ENCODE peak calls at places on chromosome 14, in four cellular contexts. F, X, L and E are unnamed samples. For H3K4me1, the result is how much of the 10 kb centered on the place peaks cover.

GRCh38 chr14:49768301-49769121 is 558 bp downstream of the KLHDC2 start:
- DNase-seq in F (peak), X (peak), L (peak), E (peak)

GRCh38 chr14:33210304-33210703 is 271.6 kb downstream of the NPAS3 start:
- DNase-seq in F (no peak), X (no peak), L (peak), E (no peak)

GRCh38 chr14:68766299-68767247 is 26.3 kb downstream of the ZFP36L1 start:
- DNase-seq in F (no peak), X (no peak), L (no peak), E (no peak)

GRCh38 chr14:21680072-21680471 is 6.5 kb upstream of the OR4E1 start:
- DNase-seq in F (no peak), X (no peak), L (no peak), E (no peak)

GRCh38 chr14:54253195-54253947 is 143.4 kb upstream of the CDKN3 start:
- DNase-seq in F (no peak), X (no peak), L (no peak), E (no peak)

GRCh38 chr14:22887260-22887989 is 4.4 kb downstream of the REM2 start:
- DNase-seq in F (no peak), X (peak), L (peak), E (no peak)

GRCh38 chr14:73740921-73741326 is 26.7 kb upstream of the PNMA1 start:
- DNase-seq in F (peak), X (no peak), L (no peak), E (no peak)

GRCh38 chr14:91456283-91456682 is 38.7 kb upstream of the CCDC88C start:
- DNase-seq in F (no peak), X (no peak), L (no peak), E (no peak)

GRCh38 chr14:31435276-31435675 is 14.9 kb upstream of the HEATR5A start:
- DNase-seq in F (no peak), X (no peak), L (no peak), E (no peak)

GRCh38 chr14:101963052-101963451 is 1.3 kb upstream of the DYNC1H1 start:
- DNase-seq in F (no peak), X (no peak), L (no peak), E (no peak)

GRCh38 chr14:39680777-39681176 is 248.5 kb upstream of the FBXO33 start:
- DNase-seq in F (no peak), X (no peak), L (no peak), E (no peak)

DNA sequence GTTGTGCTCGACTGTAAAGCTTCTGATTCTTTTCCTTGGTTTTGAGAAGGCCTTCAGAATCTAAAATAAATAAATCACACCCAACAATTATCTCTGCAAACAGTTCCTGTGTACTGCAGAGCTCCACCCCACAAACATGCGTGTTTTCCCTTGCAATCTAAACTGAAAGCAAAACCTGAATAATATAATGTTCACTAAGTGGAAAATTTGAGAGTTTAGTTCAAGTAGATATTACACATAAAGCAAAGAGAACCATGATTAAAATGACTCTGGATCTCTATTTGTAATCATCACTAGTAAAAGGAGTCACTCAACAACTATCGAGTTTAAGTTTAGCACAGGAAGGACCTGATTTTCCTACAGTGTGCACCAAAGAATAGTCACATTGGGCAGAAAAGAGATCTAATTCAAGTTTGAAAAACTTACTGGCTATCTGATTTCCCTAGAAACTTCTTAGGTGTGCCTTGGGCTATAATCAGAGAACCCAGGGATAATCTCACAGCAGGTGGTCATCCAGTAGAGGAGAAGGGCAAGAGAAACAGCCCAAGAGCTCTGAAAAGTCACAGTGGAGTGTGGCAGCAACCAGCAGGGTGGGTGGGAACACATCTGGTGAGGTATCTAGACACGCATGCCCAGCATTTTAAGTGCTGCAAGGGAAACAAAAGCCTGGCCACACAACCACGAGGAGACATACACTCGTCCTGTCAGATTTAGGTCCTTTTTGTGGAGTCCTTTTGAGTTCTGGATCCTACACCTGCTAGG is 25.4 kb downstream of the ATG14 start:
- DNase-seq in F (no peak), X (no peak), L (peak), E (no peak)
- H3K4me1 ChIP-seq in F (under half), X (under half), L (under half), E (under half)

GRCh38 chr14:35287481-35288013 is 4.6 kb upstream of the PSMA6 start:
- DNase-seq in F (no peak), X (no peak), L (no peak), E (no peak)
- H3K4me1 ChIP-seq in F (under half), X (under half), L (under half), E (under half)

GRCh38 chr14:55607386-55607785 is 27.4 kb downstream of the KTN1 start:
- DNase-seq in F (no peak), X (no peak), L (no peak), E (peak)

GRCh38 chr14:55604900-55605418 is 25.0 kb downstream of the KTN1 start:
- DNase-seq in F (no peak), X (no peak), L (no peak), E (no peak)

GRCh38 chr14:55604467-55604866 is 24.5 kb downstream of the KTN1 start:
- DNase-seq in F (no peak), X (no peak), L (no peak), E (no peak)

GRCh38 chr14:55603401-55603953 is 23.5 kb downstream of the KTN1 start:
- DNase-seq in F (no peak), X (no peak), L (no peak), E (no peak)

GRCh38 chr14:55605793-55606192 is 25.8 kb downstream of the KTN1 start:
- DNase-seq in F (no peak), X (no peak), L (no peak), E (peak)
- H3K4me1 ChIP-seq in F (under half), X (under half), L (under half), E (half or more)

GRCh38 chr14:74882103-74882920 is 596 bp downstream of the DLST start:
- DNase-seq in F (peak), X (peak), L (peak), E (no peak)
- H3K4me1 ChIP-seq in F (under half), X (under half), L (under half), E (under half)